ENCODE peak calls at places on chromosome 12, in four cellular contexts. One of them, this sample, is unnamed.

GRCh38 chr12:114335607-114336006 is 70.3 kb downstream of the TBX5 start:
- DNase-seq in MM.1S: no peak
- DNase-seq in endothelial cell of umbilical vein: no peak
- DNase-seq in PC-3: no peak
- DNase-seq in this sample: no peak

GRCh38 chr12:46956451-46957035 is 122.9 kb upstream of the PCED1B start:
- DNase-seq in PC-3: no peak
- DNase-seq in endothelial cell of umbilical vein: no peak
- DNase-seq in MM.1S: no peak
- DNase-seq in this sample: no peak

GRCh38 chr12:31749024-31749704 is 20.3 kb upstream of the AMN1 start:
- DNase-seq in PC-3: peak
- DNase-seq in MM.1S: peak
- DNase-seq in endothelial cell of umbilical vein: peak
- DNase-seq in this sample: peak

GRCh38 chr12:61993734-61994345 is 266.4 kb upstream of the USP15 start:
- DNase-seq in endothelial cell of umbilical vein: peak
- DNase-seq in PC-3: peak
- DNase-seq in MM.1S: peak
- DNase-seq in this sample: no peak

GRCh38 chr12:112892821-112893220 is 13.9 kb upstream of the OAS1 start:
- DNase-seq in endothelial cell of umbilical vein: no peak
- DNase-seq in PC-3: no peak
- DNase-seq in MM.1S: no peak
- DNase-seq in this sample: no peak

GRCh38 chr12:9866786-9867379 is 2.3 kb downstream of the CLEC2B start:
- DNase-seq in MM.1S: no peak
- DNase-seq in endothelial cell of umbilical vein: no peak
- DNase-seq in PC-3: no peak
- DNase-seq in this sample: no peak

GRCh38 chr12:6766651-6767300 is 613 bp downstream of the PTMS start:
- DNase-seq in MM.1S: peak
- DNase-seq in endothelial cell of umbilical vein: peak
- DNase-seq in PC-3: peak
- DNase-seq in this sample: peak

GRCh38 chr12:32437095-32437515 is 37.7 kb downstream of the FGD4 start:
- DNase-seq in MM.1S: no peak
- DNase-seq in endothelial cell of umbilical vein: peak
- DNase-seq in PC-3: peak
- DNase-seq in this sample: no peak

GRCh38 chr12:1162083-1162760 is 171.2 kb downstream of the ERC1 start:
- DNase-seq in MM.1S: no peak
- DNase-seq in PC-3: no peak
- DNase-seq in endothelial cell of umbilical vein: no peak
- DNase-seq in this sample: no peak

GRCh38 chr12:1171657-1172056 is 180.6 kb downstream of the ERC1 start:
- DNase-seq in endothelial cell of umbilical vein: peak
- DNase-seq in PC-3: no peak
- DNase-seq in MM.1S: no peak
- DNase-seq in this sample: no peak

GRCh38 chr12:1170411-1170810 is 179.4 kb downstream of the ERC1 start:
- DNase-seq in PC-3: no peak
- DNase-seq in MM.1S: no peak
- DNase-seq in endothelial cell of umbilical vein: no peak
- DNase-seq in this sample: no peak

GRCh38 chr12:1167784-1168183 is 176.8 kb downstream of the ERC1 start:
- DNase-seq in MM.1S: no peak
- DNase-seq in endothelial cell of umbilical vein: no peak
- DNase-seq in PC-3: no peak
- DNase-seq in this sample: no peak
- H3K4me3 ChIP-seq in MM.1S: no peak
- H3K4me3 ChIP-seq in endothelial cell of umbilical vein: no peak
- H3K4me3 ChIP-seq in PC-3: no peak
- H3K4me3 ChIP-seq in this sample: no peak

GRCh38 chr12:104975621-104976343 is 10.3 kb upstream of the NOPCHAP1 start:
- DNase-seq in PC-3: peak
- DNase-seq in endothelial cell of umbilical vein: no peak
- DNase-seq in MM.1S: no peak
- DNase-seq in this sample: no peak

GRCh38 chr12:104976703-104977102 is 9.4 kb upstream of the NOPCHAP1 start:
- DNase-seq in MM.1S: no peak
- DNase-seq in endothelial cell of umbilical vein: no peak
- DNase-seq in PC-3: no peak
- DNase-seq in this sample: no peak

GRCh38 chr12:104973250-104973649 is 12.9 kb upstream of the NOPCHAP1 start:
- DNase-seq in MM.1S: no peak
- DNase-seq in endothelial cell of umbilical vein: no peak
- DNase-seq in PC-3: peak
- DNase-seq in this sample: no peak

GRCh38 chr12:104971276-104971675 is 13.2 kb upstream of the SLC41A2 start:
- DNase-seq in MM.1S: no peak
- DNase-seq in endothelial cell of umbilical vein: peak
- DNase-seq in PC-3: no peak
- DNase-seq in this sample: no peak

GRCh38 chr12:104974626-104975290 is 11.4 kb upstream of the NOPCHAP1 start:
- DNase-seq in PC-3: peak
- DNase-seq in endothelial cell of umbilical vein: no peak
- DNase-seq in MM.1S: peak
- DNase-seq in this sample: no peak
- H3K27ac ChIP-seq in PC-3: peak
- H3K27ac ChIP-seq in endothelial cell of umbilical vein: no peak
- H3K27ac ChIP-seq in MM.1S: peak
- H3K27ac ChIP-seq in this sample: no peak

GRCh38 chr12:54010972-54011664 is 2.3 kb downstream of the HOXC8 start:
- DNase-seq in endothelial cell of umbilical vein: no peak
- DNase-seq in PC-3: no peak
- DNase-seq in MM.1S: no peak
- DNase-seq in this sample: no peak
- TF ChIP-seq EZH2 in endothelial cell of umbilical vein: no peak
- TF ChIP-seq EZH2 in PC-3: no peak
- TF ChIP-seq EZH2 in MM.1S: no peak
- TF ChIP-seq EZH2 in this sample: no peak

GRCh38 chr12:53492188-53492587 is 7.1 kb downstream of the MAP3K12 start:
- DNase-seq in endothelial cell of umbilical vein: no peak
- DNase-seq in MM.1S: no peak
- DNase-seq in PC-3: no peak
- DNase-seq in this sample: no peak
- H3K4me3 ChIP-seq in endothelial cell of umbilical vein: peak
- H3K4me3 ChIP-seq in MM.1S: no peak
- H3K4me3 ChIP-seq in PC-3: no peak
- H3K4me3 ChIP-seq in this sample: no peak

GRCh38 chr12:67014642-67015041 is 254.5 kb upstream of the CAND1 start:
- DNase-seq in MM.1S: no peak
- DNase-seq in PC-3: no peak
- DNase-seq in endothelial cell of umbilical vein: no peak
- DNase-seq in this sample: no peak

GRCh38 chr12:67018105-67018504 is 251.1 kb upstream of the CAND1 start:
- DNase-seq in PC-3: peak
- DNase-seq in endothelial cell of umbilical vein: no peak
- DNase-seq in MM.1S: no peak
- DNase-seq in this sample: no peak

DNA sequence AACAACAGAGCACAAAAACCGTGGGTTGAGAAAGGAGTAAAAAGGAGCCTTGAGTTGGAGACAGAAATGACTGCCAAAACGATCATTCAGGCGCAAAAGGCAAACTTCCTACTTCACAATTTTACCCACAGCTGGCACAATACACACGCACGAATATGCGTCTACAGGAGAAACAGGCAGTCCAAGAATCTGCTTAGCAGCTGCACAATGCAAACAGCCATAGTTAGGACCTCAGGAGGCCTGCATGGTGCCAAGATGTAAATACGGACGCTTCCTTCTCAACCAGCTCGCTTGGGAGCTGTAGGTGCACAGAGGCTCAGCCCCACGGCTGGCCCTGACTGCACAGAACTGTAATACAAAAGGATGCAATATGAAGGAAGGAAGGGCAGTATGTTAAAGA is 250.1 kb upstream of the CAND1 start:
- DNase-seq in endothelial cell of umbilical vein: no peak
- DNase-seq in MM.1S: no peak
- DNase-seq in PC-3: no peak
- DNase-seq in this sample: no peak
- H3K27ac ChIP-seq in endothelial cell of umbilical vein: no peak
- H3K27ac ChIP-seq in MM.1S: no peak
- H3K27ac ChIP-seq in PC-3: no peak
- H3K27ac ChIP-seq in this sample: no peak